ENCODE peak calls at places on chromosomes 6 and 20, in ten cellular contexts. I, Z, R, O, W, U, C, E, S and T are unnamed samples.

GRCh38 chr6:167559675-167560479 is 235.0 kb downstream of the TTLL2 start:
- DNase-seq in I (no peak), Z (no peak), R (no peak), O (no peak), W (no peak), U (no peak), C (no peak), E (no peak), S (no peak), T (no peak)

GRCh38 chr6:11143394-11144371 is 32.2 kb upstream of the ERVFRD-1 start:
- DNase-seq in I (no peak), Z (no peak), R (no peak), O (peak; percentile 30), W (peak; percentile 79), U (peak; percentile 78), C (no peak), E (no peak), S (peak; percentile 76), T (peak; percentile 89)

GRCh38 chr20:12435254-12435653 is 517.6 kb downstream of the BTBD3 start:
- DNase-seq in I (no peak), Z (no peak), R (no peak), O (no peak), W (no peak), U (no peak), C (no peak), E (no peak), S (no peak), T (no peak)

GRCh38 chr6:109912136-109912535 is 66.0 kb upstream of the GPR6 start:
- DNase-seq in I (no peak), Z (no peak), R (no peak), O (no peak), W (no peak), U (no peak), C (no peak), E (no peak), S (no peak), T (no peak)

GRCh38 chr6:7267521-7268091 is 45.4 kb downstream of the SSR1 start:
- DNase-seq in I (no peak), Z (no peak), R (no peak), O (no peak), W (peak; percentile 90), U (peak; percentile 97), C (no peak), E (no peak), S (peak; percentile 96), T (peak; percentile 97)

GRCh38 chr6:31718294-31718693 is 3.1 kb downstream of the LY6G6D start:
- DNase-seq in I (no peak), Z (no peak), R (no peak), O (no peak), W (no peak), U (no peak), C (no peak), E (no peak), S (no peak), T (peak; percentile 72)

GRCh38 chr20:3702992-3703391 is 9.4 kb downstream of the SIGLEC1 start:
- DNase-seq in I (no peak), Z (no peak), R (no peak), O (no peak), W (no peak), U (no peak), C (no peak), E (no peak), S (no peak), T (no peak)

GRCh38 chr6:26333458-26334297 is 31.3 kb upstream of the BTN3A2 start:
- DNase-seq in I (no peak), Z (no peak), R (no peak), O (no peak), W (no peak), U (no peak), C (no peak), E (no peak), S (no peak), T (no peak)